ENCODE peak calls at places on chromosomes 3 and 15, in seven cellular contexts. One of them, this sample, is unnamed.
A peak's percentile ranks its signal among the peaks of the same experiment; 100 is the strongest.

GRCh38 chr3:23811117-23811487 is 5.3 kb downstream of the UBE2E1 start:
- DNase-seq in IMR-90: no peak
- DNase-seq in K562: no peak
- DNase-seq in H54: no peak
- DNase-seq in A549: no peak
- DNase-seq in HCT116: no peak
- DNase-seq in heart left ventricle: no peak
- DNase-seq in this sample: no peak

GRCh38 chr3:104425416-104425815 is 941.3 kb upstream of the ALCAM start:
- DNase-seq in IMR-90: peak; percentile 6
- DNase-seq in K562: no peak
- DNase-seq in H54: no peak
- DNase-seq in A549: peak; percentile 25
- DNase-seq in HCT116: no peak
- DNase-seq in heart left ventricle: no peak
- DNase-seq in this sample: no peak

GRCh38 chr3:135887220-135887619 is 78.3 kb upstream of the PPP2R3A start:
- DNase-seq in IMR-90: peak; percentile 87
- DNase-seq in K562: no peak
- DNase-seq in H54: peak; percentile 40
- DNase-seq in A549: no peak
- DNase-seq in HCT116: peak; percentile 21
- DNase-seq in heart left ventricle: no peak
- DNase-seq in this sample: no peak

GRCh38 chr3:21274000-21274671 is 476.9 kb downstream of the ZNF385D start:
- DNase-seq in IMR-90: peak; percentile 17
- DNase-seq in K562: no peak
- DNase-seq in H54: no peak
- DNase-seq in A549: no peak
- DNase-seq in HCT116: no peak
- DNase-seq in heart left ventricle: no peak
- DNase-seq in this sample: no peak

GRCh38 chr3:182212479-182213076 is 500.9 kb downstream of the SOX2 start:
- DNase-seq in IMR-90: peak; percentile 22
- DNase-seq in K562: no peak
- DNase-seq in H54: peak; percentile 42
- DNase-seq in A549: peak; percentile 92
- DNase-seq in HCT116: peak; percentile 98
- DNase-seq in heart left ventricle: no peak
- DNase-seq in this sample: no peak

GRCh38 chr3:108488631-108489030 is 21.8 kb downstream of the MYH15 start:
- DNase-seq in IMR-90: peak; percentile 93
- DNase-seq in K562: no peak
- DNase-seq in H54: no peak
- DNase-seq in A549: no peak
- DNase-seq in HCT116: no peak
- DNase-seq in heart left ventricle: no peak
- DNase-seq in this sample: no peak

GRCh38 chr3:4302747-4303146 is 422 bp upstream of the SETMAR start:
- DNase-seq in IMR-90: no peak
- DNase-seq in K562: no peak
- DNase-seq in H54: no peak
- DNase-seq in A549: no peak
- DNase-seq in HCT116: no peak
- DNase-seq in heart left ventricle: no peak
- DNase-seq in this sample: no peak

GRCh38 chr3:42489937-42490227 is 12.6 kb upstream of the VIPR1 start:
- DNase-seq in IMR-90: no peak
- DNase-seq in K562: no peak
- DNase-seq in H54: no peak
- DNase-seq in A549: no peak
- DNase-seq in HCT116: no peak
- DNase-seq in heart left ventricle: no peak
- DNase-seq in this sample: no peak

GRCh38 chr15:44713006-44713966 is 2.0 kb downstream of the B2M start:
- DNase-seq in IMR-90: peak; percentile 43
- DNase-seq in K562: peak; percentile 39
- DNase-seq in H54: no peak
- DNase-seq in A549: peak; percentile 60
- DNase-seq in HCT116: no peak
- DNase-seq in heart left ventricle: no peak
- DNase-seq in this sample: no peak

GRCh38 chr3:22634450-22634849 is 568.7 kb upstream of the UBE2E2 start:
- DNase-seq in IMR-90: no peak
- DNase-seq in K562: no peak
- DNase-seq in H54: no peak
- DNase-seq in A549: no peak
- DNase-seq in HCT116: no peak
- DNase-seq in heart left ventricle: no peak
- DNase-seq in this sample: no peak

GRCh38 chr15:25770618-25771369 is 92.3 kb downstream of the ATP10A start:
- DNase-seq in IMR-90: no peak
- DNase-seq in K562: no peak
- DNase-seq in H54: no peak
- DNase-seq in A549: no peak
- DNase-seq in HCT116: no peak
- DNase-seq in heart left ventricle: no peak
- DNase-seq in this sample: no peak

GRCh38 chr3:146125946-146126345 is 35.0 kb downstream of the PLOD2 start:
- DNase-seq in IMR-90: peak; percentile 94
- DNase-seq in K562: no peak
- DNase-seq in H54: peak; percentile 4
- DNase-seq in A549: peak; percentile 75
- DNase-seq in HCT116: no peak
- DNase-seq in heart left ventricle: no peak
- DNase-seq in this sample: no peak

GRCh38 chr3:99878005-99878404 is 60.3 kb downstream of the CMSS1 start:
- DNase-seq in IMR-90: peak; percentile 88
- DNase-seq in K562: peak; percentile 26
- DNase-seq in H54: peak; percentile 50
- DNase-seq in A549: peak; percentile 40
- DNase-seq in HCT116: peak; percentile 51
- DNase-seq in heart left ventricle: no peak
- DNase-seq in this sample: no peak

GRCh38 chr3:100665230-100665629 is 44.1 kb upstream of the TFG start:
- DNase-seq in IMR-90: no peak
- DNase-seq in K562: no peak
- DNase-seq in H54: no peak
- DNase-seq in A549: no peak
- DNase-seq in HCT116: no peak
- DNase-seq in heart left ventricle: no peak
- DNase-seq in this sample: no peak

GRCh38 chr3:139629033-139629432 is 48.7 kb downstream of the NMNAT3 start:
- DNase-seq in IMR-90: peak; percentile 2
- DNase-seq in K562: no peak
- DNase-seq in H54: peak; percentile 11
- DNase-seq in A549: peak; percentile 28
- DNase-seq in HCT116: peak; percentile 18
- DNase-seq in heart left ventricle: no peak
- DNase-seq in this sample: peak; percentile 14

GRCh38 chr3:149186726-149187125 is 34.9 kb downstream of the CP start:
- DNase-seq in IMR-90: no peak
- DNase-seq in K562: no peak
- DNase-seq in H54: no peak
- DNase-seq in A549: no peak
- DNase-seq in HCT116: no peak
- DNase-seq in heart left ventricle: no peak
- DNase-seq in this sample: no peak

GRCh38 chr3:126433496-126434263 is 39.0 kb downstream of the CFAP100 start:
- DNase-seq in IMR-90: no peak
- DNase-seq in K562: no peak
- DNase-seq in H54: no peak
- DNase-seq in A549: no peak
- DNase-seq in HCT116: no peak
- DNase-seq in heart left ventricle: peak; percentile 79
- DNase-seq in this sample: no peak

GRCh38 chr15:33871911-33872760 is 96.2 kb upstream of the CHRM5 start:
- DNase-seq in IMR-90: peak; percentile 21
- DNase-seq in K562: no peak
- DNase-seq in H54: no peak
- DNase-seq in A549: no peak
- DNase-seq in HCT116: no peak
- DNase-seq in heart left ventricle: no peak
- DNase-seq in this sample: no peak

GRCh38 chr3:196849180-196849721 is 18.5 kb upstream of the SENP5 start:
- DNase-seq in IMR-90: no peak
- DNase-seq in K562: no peak
- DNase-seq in H54: no peak
- DNase-seq in A549: no peak
- DNase-seq in HCT116: no peak
- DNase-seq in heart left ventricle: no peak
- DNase-seq in this sample: no peak

GRCh38 chr3:129795596-129795995 is 97.9 kb downstream of the TMCC1 start:
- DNase-seq in IMR-90: peak; percentile 36
- DNase-seq in K562: no peak
- DNase-seq in H54: peak; percentile 34
- DNase-seq in A549: peak; percentile 65
- DNase-seq in HCT116: peak; percentile 63
- DNase-seq in heart left ventricle: no peak
- DNase-seq in this sample: no peak

DNA sequence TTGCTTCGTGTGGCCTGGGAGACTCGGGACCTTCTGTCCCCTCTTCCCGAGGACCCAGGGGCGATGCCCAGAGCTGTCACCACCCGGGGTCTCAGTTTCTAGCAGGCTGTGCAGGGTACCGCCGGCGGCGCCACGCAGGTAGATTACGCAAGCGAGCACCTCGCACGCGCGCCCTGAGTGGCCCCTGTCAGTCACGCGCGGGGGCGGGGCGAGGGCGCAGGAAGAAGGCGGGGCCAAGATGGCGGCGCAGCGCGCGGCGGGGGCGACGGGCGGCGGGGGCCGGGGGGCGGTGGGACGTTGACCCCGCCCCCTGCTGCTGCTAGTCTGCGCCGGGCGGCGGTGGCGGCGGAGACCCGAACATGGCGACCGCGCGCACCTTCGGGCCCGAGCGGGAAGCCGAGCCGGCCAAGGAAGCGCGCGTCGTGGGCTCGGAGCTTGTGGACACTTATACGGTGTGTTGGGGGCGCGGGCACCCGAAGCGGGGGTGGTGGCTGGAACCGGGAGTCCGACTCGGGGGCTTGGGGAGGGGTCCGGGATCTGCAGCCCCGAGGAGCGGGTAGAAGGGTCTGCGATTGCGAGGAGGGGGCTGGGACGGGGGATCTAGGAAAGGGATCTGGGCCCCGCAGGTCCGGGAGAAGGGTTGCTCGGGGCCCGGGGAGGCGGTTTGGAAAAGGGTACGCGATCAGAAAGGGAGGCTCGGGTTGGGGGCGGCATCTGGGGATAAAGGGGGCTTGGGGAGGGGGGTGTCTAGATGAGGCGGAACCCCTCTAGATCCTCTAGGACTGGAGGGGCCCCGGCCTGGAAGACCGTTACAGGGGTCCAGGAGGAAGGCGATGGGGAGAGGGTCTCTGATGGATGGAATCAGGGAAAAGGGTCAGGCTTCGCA is at the start of gene NISCH:
- DNase-seq in IMR-90: peak; percentile 65
- DNase-seq in K562: peak; percentile 93
- DNase-seq in H54: peak; percentile 78
- DNase-seq in A549: peak; percentile 68
- DNase-seq in HCT116: peak; percentile 40
- DNase-seq in heart left ventricle: peak; percentile 96
- DNase-seq in this sample: peak; percentile 95
- TF ChIP-seq POLR2A in IMR-90: peak; percentile 64
- TF ChIP-seq POLR2A in K562: peak; percentile 81
- TF ChIP-seq POLR2A in H54: peak; percentile 89
- TF ChIP-seq POLR2A in A549: peak; percentile 75
- TF ChIP-seq POLR2A in HCT116: peak; percentile 66
- TF ChIP-seq POLR2A in heart left ventricle: no peak
- TF ChIP-seq POLR2A in this sample: peak; percentile 85

GRCh38 chr3:48514431-48515227 is 10.7 kb upstream of the SHISA5 start:
- DNase-seq in IMR-90: no peak
- DNase-seq in K562: no peak
- DNase-seq in H54: no peak
- DNase-seq in A549: no peak
- DNase-seq in HCT116: no peak
- DNase-seq in heart left ventricle: no peak
- DNase-seq in this sample: no peak

GRCh38 chr3:48518755-48519154 is 14.8 kb upstream of the SHISA5 start:
- DNase-seq in IMR-90: no peak
- DNase-seq in K562: no peak
- DNase-seq in H54: no peak
- DNase-seq in A549: no peak
- DNase-seq in HCT116: no peak
- DNase-seq in heart left ventricle: no peak
- DNase-seq in this sample: no peak

GRCh38 chr3:48516571-48516970 is 12.6 kb upstream of the SHISA5 start:
- DNase-seq in IMR-90: no peak
- DNase-seq in K562: no peak
- DNase-seq in H54: no peak
- DNase-seq in A549: no peak
- DNase-seq in HCT116: no peak
- DNase-seq in heart left ventricle: no peak
- DNase-seq in this sample: no peak

GRCh38 chr3:48519244-48519643 is 15.3 kb upstream of the SHISA5 start:
- DNase-seq in IMR-90: no peak
- DNase-seq in K562: no peak
- DNase-seq in H54: no peak
- DNase-seq in A549: no peak
- DNase-seq in HCT116: no peak
- DNase-seq in heart left ventricle: no peak
- DNase-seq in this sample: no peak

DNA sequence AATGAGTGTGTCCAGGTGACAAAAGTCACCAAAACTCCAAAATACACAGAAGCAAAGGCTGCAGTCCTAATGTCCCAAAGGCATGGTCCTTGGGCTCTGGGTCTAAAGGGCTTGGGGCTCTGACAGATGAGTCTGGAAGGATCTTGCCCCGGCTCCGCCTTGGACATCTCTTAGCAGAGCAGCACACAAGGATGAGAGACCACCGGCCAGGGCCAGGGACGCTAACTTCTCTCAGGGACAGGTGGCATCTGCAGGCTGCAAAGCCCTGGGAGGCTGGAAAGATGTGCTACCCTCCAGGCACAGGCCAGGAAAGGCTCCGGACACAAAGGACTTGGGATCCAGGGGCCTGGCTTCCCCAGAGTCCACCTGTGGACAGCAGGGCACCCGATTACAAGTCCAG is 14.1 kb upstream of the SHISA5 start:
- DNase-seq in IMR-90: no peak
- DNase-seq in K562: no peak
- DNase-seq in H54: no peak
- DNase-seq in A549: no peak
- DNase-seq in HCT116: no peak
- DNase-seq in heart left ventricle: no peak
- DNase-seq in this sample: no peak
- TF ChIP-seq POLR2A in IMR-90: no peak
- TF ChIP-seq POLR2A in K562: no peak
- TF ChIP-seq POLR2A in H54: no peak
- TF ChIP-seq POLR2A in A549: no peak
- TF ChIP-seq POLR2A in HCT116: no peak
- TF ChIP-seq POLR2A in heart left ventricle: no peak
- TF ChIP-seq POLR2A in this sample: no peak

GRCh38 chr3:158668506-158668905 is 3.9 kb downstream of the LXN start:
- DNase-seq in IMR-90: peak; percentile 69
- DNase-seq in K562: no peak
- DNase-seq in H54: no peak
- DNase-seq in A549: no peak
- DNase-seq in HCT116: no peak
- DNase-seq in heart left ventricle: no peak
- DNase-seq in this sample: no peak
- TF ChIP-seq POLR2A in IMR-90: no peak
- TF ChIP-seq POLR2A in K562: no peak
- TF ChIP-seq POLR2A in H54: no peak
- TF ChIP-seq POLR2A in A549: no peak
- TF ChIP-seq POLR2A in HCT116: no peak
- TF ChIP-seq POLR2A in heart left ventricle: no peak
- TF ChIP-seq POLR2A in this sample: no peak

GRCh38 chr15:101242160-101242998 is 9.5 kb downstream of the CHSY1 start:
- DNase-seq in IMR-90: peak; percentile 59
- DNase-seq in K562: no peak
- DNase-seq in H54: no peak
- DNase-seq in A549: no peak
- DNase-seq in HCT116: no peak
- DNase-seq in heart left ventricle: peak; percentile 66
- DNase-seq in this sample: no peak
- TF ChIP-seq POLR2A in IMR-90: no peak
- TF ChIP-seq POLR2A in K562: no peak
- TF ChIP-seq POLR2A in H54: no peak
- TF ChIP-seq POLR2A in A549: no peak
- TF ChIP-seq POLR2A in HCT116: no peak
- TF ChIP-seq POLR2A in heart left ventricle: no peak
- TF ChIP-seq POLR2A in this sample: peak; percentile 39

This sample was measured in GM12892.